ENCODE peak calls at places on chromosomes 11 and 22, in ten cellular contexts. One of them, this sample, is unnamed.

GRCh38 chr11:98110030-98110429 is 910.7 kb upstream of the CNTN5 start:
- DNase-seq in mammary epithelial cell: no peak
- DNase-seq in spleen: no peak
- DNase-seq in adrenal gland: no peak
- DNase-seq in left ventricle myocardium inferior: no peak
- DNase-seq in psoas muscle: no peak
- DNase-seq in SJSA1: no peak
- DNase-seq in lower lobe of right lung: no peak
- DNase-seq in K562: no peak
- DNase-seq in tibial nerve: no peak
- DNase-seq in this sample: no peak

GRCh38 chr11:57302489-57302888 is 22.3 kb downstream of the TNKS1BP1 start:
- DNase-seq in mammary epithelial cell: no peak
- DNase-seq in spleen: no peak
- DNase-seq in adrenal gland: no peak
- DNase-seq in left ventricle myocardium inferior: no peak
- DNase-seq in psoas muscle: peak; percentile 42
- DNase-seq in SJSA1: no peak
- DNase-seq in lower lobe of right lung: peak; percentile 29
- DNase-seq in K562: no peak
- DNase-seq in tibial nerve: no peak
- DNase-seq in this sample: no peak

GRCh38 chr22:23969071-23969470 is 2.4 kb downstream of the DDTL start:
- DNase-seq in mammary epithelial cell: no peak
- DNase-seq in spleen: no peak
- DNase-seq in adrenal gland: no peak
- DNase-seq in left ventricle myocardium inferior: no peak
- DNase-seq in psoas muscle: no peak
- DNase-seq in SJSA1: no peak
- DNase-seq in lower lobe of right lung: no peak
- DNase-seq in K562: peak; percentile 1
- DNase-seq in tibial nerve: no peak
- DNase-seq in this sample: no peak

GRCh38 chr11:105897161-105897560 is 124.9 kb downstream of the MSANTD4 start:
- DNase-seq in mammary epithelial cell: no peak
- DNase-seq in spleen: no peak
- DNase-seq in adrenal gland: no peak
- DNase-seq in left ventricle myocardium inferior: no peak
- DNase-seq in psoas muscle: no peak
- DNase-seq in SJSA1: no peak
- DNase-seq in lower lobe of right lung: no peak
- DNase-seq in K562: no peak
- DNase-seq in tibial nerve: no peak
- DNase-seq in this sample: no peak

GRCh38 chr22:25404556-25404922 is 159.9 kb upstream of the GRK3 start:
- DNase-seq in mammary epithelial cell: peak; percentile 12
- DNase-seq in spleen: peak; percentile 84
- DNase-seq in adrenal gland: no peak
- DNase-seq in left ventricle myocardium inferior: no peak
- DNase-seq in psoas muscle: no peak
- DNase-seq in SJSA1: no peak
- DNase-seq in lower lobe of right lung: no peak
- DNase-seq in K562: peak; percentile 24
- DNase-seq in tibial nerve: no peak
- DNase-seq in this sample: no peak

GRCh38 chr11:4539603-4540219 is 5.3 kb upstream of the OR52M1 start:
- DNase-seq in mammary epithelial cell: peak; percentile 14
- DNase-seq in spleen: peak; percentile 75
- DNase-seq in adrenal gland: peak; percentile 57
- DNase-seq in left ventricle myocardium inferior: peak; percentile 21
- DNase-seq in psoas muscle: peak; percentile 62
- DNase-seq in SJSA1: peak; percentile 48
- DNase-seq in lower lobe of right lung: peak; percentile 62
- DNase-seq in K562: peak; percentile 63
- DNase-seq in tibial nerve: peak; percentile 26
- DNase-seq in this sample: peak; percentile 63

GRCh38 chr22:50438305-50439275 is 36.2 kb downstream of the SBF1 start:
- DNase-seq in mammary epithelial cell: no peak
- DNase-seq in spleen: no peak
- DNase-seq in adrenal gland: no peak
- DNase-seq in left ventricle myocardium inferior: no peak
- DNase-seq in psoas muscle: no peak
- DNase-seq in SJSA1: no peak
- DNase-seq in lower lobe of right lung: peak; percentile 43
- DNase-seq in K562: no peak
- DNase-seq in tibial nerve: no peak
- DNase-seq in this sample: peak; percentile 43

GRCh38 chr22:28442264-28442950 is 237.2 kb downstream of the TTC28 start:
- DNase-seq in mammary epithelial cell: peak; percentile 75
- DNase-seq in spleen: peak; percentile 90
- DNase-seq in adrenal gland: peak; percentile 81
- DNase-seq in left ventricle myocardium inferior: peak; percentile 81
- DNase-seq in psoas muscle: peak; percentile 87
- DNase-seq in SJSA1: peak; percentile 50
- DNase-seq in lower lobe of right lung: peak; percentile 88
- DNase-seq in K562: peak; percentile 87
- DNase-seq in tibial nerve: peak; percentile 49
- DNase-seq in this sample: peak; percentile 85

GRCh38 chr22:47601666-47602065 is 839.2 kb downstream of the TBC1D22A start:
- DNase-seq in mammary epithelial cell: no peak
- DNase-seq in spleen: peak; percentile 11
- DNase-seq in adrenal gland: no peak
- DNase-seq in left ventricle myocardium inferior: no peak
- DNase-seq in psoas muscle: no peak
- DNase-seq in SJSA1: no peak
- DNase-seq in lower lobe of right lung: no peak
- DNase-seq in K562: no peak
- DNase-seq in tibial nerve: no peak
- DNase-seq in this sample: no peak

GRCh38 chr22:43992331-43992821 is 31.7 kb upstream of the PARVB start:
- DNase-seq in mammary epithelial cell: no peak
- DNase-seq in spleen: no peak
- DNase-seq in adrenal gland: no peak
- DNase-seq in left ventricle myocardium inferior: no peak
- DNase-seq in psoas muscle: no peak
- DNase-seq in SJSA1: peak; percentile 52
- DNase-seq in lower lobe of right lung: peak; percentile 45
- DNase-seq in K562: no peak
- DNase-seq in tibial nerve: no peak
- DNase-seq in this sample: no peak

GRCh38 chr22:43991316-43992020 is 32.6 kb upstream of the PARVB start:
- DNase-seq in mammary epithelial cell: no peak
- DNase-seq in spleen: no peak
- DNase-seq in adrenal gland: no peak
- DNase-seq in left ventricle myocardium inferior: no peak
- DNase-seq in psoas muscle: no peak
- DNase-seq in SJSA1: peak; percentile 57
- DNase-seq in lower lobe of right lung: no peak
- DNase-seq in K562: no peak
- DNase-seq in tibial nerve: no peak
- DNase-seq in this sample: no peak

GRCh38 chr22:43990044-43990443 is 34.1 kb upstream of the PARVB start:
- DNase-seq in mammary epithelial cell: no peak
- DNase-seq in spleen: no peak
- DNase-seq in adrenal gland: no peak
- DNase-seq in left ventricle myocardium inferior: no peak
- DNase-seq in psoas muscle: no peak
- DNase-seq in SJSA1: no peak
- DNase-seq in lower lobe of right lung: peak; percentile 23
- DNase-seq in K562: no peak
- DNase-seq in tibial nerve: no peak
- DNase-seq in this sample: no peak

GRCh38 chr22:43988116-43988817 is 33.0 kb downstream of the SAMM50 start:
- DNase-seq in mammary epithelial cell: no peak
- DNase-seq in spleen: no peak
- DNase-seq in adrenal gland: no peak
- DNase-seq in left ventricle myocardium inferior: no peak
- DNase-seq in psoas muscle: no peak
- DNase-seq in SJSA1: no peak
- DNase-seq in lower lobe of right lung: no peak
- DNase-seq in K562: no peak
- DNase-seq in tibial nerve: no peak
- DNase-seq in this sample: no peak

GRCh38 chr22:43988960-43989359 is 33.7 kb downstream of the SAMM50 start:
- DNase-seq in mammary epithelial cell: no peak
- DNase-seq in spleen: no peak
- DNase-seq in adrenal gland: no peak
- DNase-seq in left ventricle myocardium inferior: no peak
- DNase-seq in psoas muscle: no peak
- DNase-seq in SJSA1: no peak
- DNase-seq in lower lobe of right lung: no peak
- DNase-seq in K562: no peak
- DNase-seq in tibial nerve: no peak
- DNase-seq in this sample: no peak
- H3K36me3 ChIP-seq in mammary epithelial cell: peaks cover 15% of the 10 kb centered on the region
- H3K36me3 ChIP-seq in spleen: peaks cover 98% of the 10 kb centered on the region
- H3K36me3 ChIP-seq in adrenal gland: peaks cover 84% of the 10 kb centered on the region
- H3K36me3 ChIP-seq in left ventricle myocardium inferior: peaks cover 95% of the 10 kb centered on the region
- H3K36me3 ChIP-seq in psoas muscle: peaks cover 93% of the 10 kb centered on the region
- H3K36me3 ChIP-seq in SJSA1: peaks cover 82% of the 10 kb centered on the region
- H3K36me3 ChIP-seq in lower lobe of right lung: peaks cover 99% of the 10 kb centered on the region
- H3K36me3 ChIP-seq in K562: peaks cover 78% of the 10 kb centered on the region
- H3K36me3 ChIP-seq in tibial nerve: peaks cover under 1% of the 10 kb centered on the region
- H3K36me3 ChIP-seq in this sample: no peaks in the 10 kb centered on the region

DNA sequence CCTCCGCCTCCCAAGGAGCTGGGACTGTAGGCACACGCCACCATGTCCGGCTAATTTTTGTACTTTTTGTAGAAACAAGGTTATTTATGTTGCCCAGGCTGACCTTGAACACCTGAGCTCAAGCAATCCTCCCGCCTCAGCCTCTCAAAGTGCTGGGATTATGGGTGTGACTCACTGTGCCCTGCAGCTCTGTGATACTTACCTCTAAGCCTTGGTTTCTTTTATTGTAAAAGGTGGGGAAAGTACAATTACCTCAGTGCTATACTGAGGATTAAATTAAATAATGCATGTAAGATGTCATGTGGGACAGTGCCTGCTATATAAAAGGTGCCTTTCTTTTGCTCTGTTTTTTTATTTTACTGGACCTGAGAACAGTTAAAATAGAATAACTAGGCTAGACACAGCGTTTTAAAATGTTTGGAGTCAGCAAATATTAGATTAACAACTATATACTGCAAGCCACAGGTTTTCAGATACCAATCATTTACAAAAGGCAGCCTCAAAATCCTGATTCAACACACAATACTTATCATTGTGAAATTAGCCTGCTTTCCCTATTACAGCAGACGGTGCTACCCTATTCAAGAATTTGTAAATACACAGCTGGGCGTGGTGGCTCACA is 30.0 kb downstream of the PRR14L start:
- DNase-seq in mammary epithelial cell: peak; percentile 15
- DNase-seq in spleen: no peak
- DNase-seq in adrenal gland: no peak
- DNase-seq in left ventricle myocardium inferior: no peak
- DNase-seq in psoas muscle: no peak
- DNase-seq in SJSA1: no peak
- DNase-seq in lower lobe of right lung: no peak
- DNase-seq in K562: no peak
- DNase-seq in tibial nerve: no peak
- DNase-seq in this sample: no peak
- H3K36me3 ChIP-seq in mammary epithelial cell: peaks cover 38% of the 10 kb centered on the region
- H3K36me3 ChIP-seq in spleen: peaks cover 100% of the 10 kb centered on the region
- H3K36me3 ChIP-seq in adrenal gland: peaks cover 54% of the 10 kb centered on the region
- H3K36me3 ChIP-seq in left ventricle myocardium inferior: peaks cover 56% of the 10 kb centered on the region
- H3K36me3 ChIP-seq in psoas muscle: peaks cover 88% of the 10 kb centered on the region
- H3K36me3 ChIP-seq in SJSA1: peaks cover 84% of the 10 kb centered on the region
- H3K36me3 ChIP-seq in lower lobe of right lung: peaks cover 87% of the 10 kb centered on the region
- H3K36me3 ChIP-seq in K562: peaks cover 59% of the 10 kb centered on the region
- H3K36me3 ChIP-seq in tibial nerve: peaks cover 6% of the 10 kb centered on the region
- H3K36me3 ChIP-seq in this sample: peaks cover 8% of the 10 kb centered on the region

DNA sequence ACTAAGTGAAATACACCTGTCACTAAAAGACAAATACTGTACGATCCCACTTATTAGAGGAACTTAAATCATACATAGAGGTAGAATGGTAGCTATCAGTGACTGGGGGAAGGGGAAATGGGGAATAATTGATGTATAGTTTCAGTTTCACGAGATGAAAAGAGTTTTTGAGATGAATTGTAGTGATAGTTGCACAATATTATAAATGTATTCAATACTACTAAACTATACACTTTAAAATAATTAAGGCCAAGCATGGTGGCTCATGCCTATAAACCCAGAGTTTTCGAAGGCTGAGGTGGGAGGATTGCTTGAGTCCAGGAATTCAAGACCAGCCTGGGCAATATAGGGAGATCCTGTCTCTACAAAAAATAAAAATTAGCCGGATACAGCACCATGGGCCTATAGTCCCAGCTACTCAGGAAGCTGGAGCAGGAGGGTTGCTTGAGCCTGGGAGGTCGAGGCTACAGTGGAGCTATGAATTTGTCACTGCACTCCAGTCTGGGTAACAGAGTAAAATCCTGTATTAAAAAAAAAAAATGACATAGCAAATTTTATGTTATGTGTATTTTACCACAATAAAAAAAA is 40.4 kb downstream of the SERPIND1 start:
- DNase-seq in mammary epithelial cell: no peak
- DNase-seq in spleen: no peak
- DNase-seq in adrenal gland: no peak
- DNase-seq in left ventricle myocardium inferior: no peak
- DNase-seq in psoas muscle: no peak
- DNase-seq in SJSA1: no peak
- DNase-seq in lower lobe of right lung: no peak
- DNase-seq in K562: no peak
- DNase-seq in tibial nerve: no peak
- DNase-seq in this sample: no peak
- H3K36me3 ChIP-seq in mammary epithelial cell: peaks cover 2% of the 10 kb centered on the region
- H3K36me3 ChIP-seq in spleen: peaks cover 100% of the 10 kb centered on the region
- H3K36me3 ChIP-seq in adrenal gland: peaks cover 81% of the 10 kb centered on the region
- H3K36me3 ChIP-seq in left ventricle myocardium inferior: peaks cover 90% of the 10 kb centered on the region
- H3K36me3 ChIP-seq in psoas muscle: peaks cover 100% of the 10 kb centered on the region
- H3K36me3 ChIP-seq in SJSA1: peaks cover 44% of the 10 kb centered on the region
- H3K36me3 ChIP-seq in lower lobe of right lung: peaks cover 98% of the 10 kb centered on the region
- H3K36me3 ChIP-seq in K562: peaks cover 77% of the 10 kb centered on the region
- H3K36me3 ChIP-seq in tibial nerve: no peaks in the 10 kb centered on the region
- H3K36me3 ChIP-seq in this sample: peaks cover 20% of the 10 kb centered on the region

DNA sequence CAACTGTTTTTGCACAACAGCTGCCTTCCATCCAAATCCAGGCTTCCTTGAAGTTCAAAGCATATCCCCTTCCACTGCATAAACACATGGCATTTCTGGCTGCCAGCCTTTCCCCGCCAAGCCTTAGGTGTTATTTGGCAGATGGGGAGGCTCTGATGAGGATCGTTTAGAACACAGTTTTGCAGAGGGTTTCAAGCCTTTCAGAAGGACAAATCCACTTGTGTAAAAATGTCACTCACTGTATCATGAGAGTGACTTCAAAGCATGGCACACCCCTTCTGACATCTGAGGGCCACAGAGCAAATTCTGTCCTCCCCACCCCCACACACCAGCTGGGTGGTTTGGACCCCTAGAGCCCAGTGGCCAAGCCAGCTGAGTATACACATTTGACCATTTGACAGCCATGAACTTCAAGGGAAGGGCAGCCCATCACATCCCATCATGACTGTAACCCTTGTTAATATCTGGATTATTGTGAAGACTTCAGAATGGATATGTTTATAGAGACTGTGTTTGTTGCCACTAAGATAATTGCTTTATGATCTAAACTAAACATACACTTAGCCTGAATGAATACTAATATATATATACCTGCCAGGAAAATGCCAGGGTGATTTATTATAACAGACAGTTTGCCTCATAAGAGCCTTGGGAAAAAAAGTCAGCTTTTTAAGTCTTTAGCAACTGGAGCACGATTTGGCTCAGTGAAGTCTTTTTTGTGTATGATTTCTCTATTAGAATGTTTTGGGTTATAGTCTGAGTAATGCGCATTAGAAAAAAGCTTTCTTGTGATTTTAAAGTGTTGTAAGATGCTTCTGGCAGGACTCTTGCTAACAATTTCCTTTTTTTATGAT is 31.9 kb downstream of the FBLN1 start:
- DNase-seq in mammary epithelial cell: no peak
- DNase-seq in spleen: no peak
- DNase-seq in adrenal gland: no peak
- DNase-seq in left ventricle myocardium inferior: no peak
- DNase-seq in psoas muscle: no peak
- DNase-seq in SJSA1: no peak
- DNase-seq in lower lobe of right lung: no peak
- DNase-seq in K562: no peak
- DNase-seq in tibial nerve: no peak
- DNase-seq in this sample: no peak
- H3K36me3 ChIP-seq in mammary epithelial cell: no peaks in the 10 kb centered on the region
- H3K36me3 ChIP-seq in spleen: no peaks in the 10 kb centered on the region
- H3K36me3 ChIP-seq in adrenal gland: no peaks in the 10 kb centered on the region
- H3K36me3 ChIP-seq in left ventricle myocardium inferior: peaks cover 11% of the 10 kb centered on the region
- H3K36me3 ChIP-seq in psoas muscle: no peaks in the 10 kb centered on the region
- H3K36me3 ChIP-seq in SJSA1: peaks cover 31% of the 10 kb centered on the region
- H3K36me3 ChIP-seq in lower lobe of right lung: peaks cover 9% of the 10 kb centered on the region
- H3K36me3 ChIP-seq in K562: no peaks in the 10 kb centered on the region
- H3K36me3 ChIP-seq in tibial nerve: no peaks in the 10 kb centered on the region
- H3K36me3 ChIP-seq in this sample: no peaks in the 10 kb centered on the region